ENCODE peak calls at places on chromosomes 16 and 17, in eight cellular contexts. One of them, this sample, is unnamed.
A peak's percentile ranks its signal among the peaks of the same experiment; 100 is the strongest.

GRCh38 chr17:17740627-17741237 is 59.5 kb downstream of the RAI1 start:
- DNase-seq in upper lobe of right lung: no peak
- DNase-seq in SK-N-DZ: no peak
- DNase-seq in skeletal muscle cell: no peak
- DNase-seq in ovary: peak; percentile 67
- DNase-seq in RPMI7951: no peak
- DNase-seq in SIG-M5: no peak
- DNase-seq in activated T-cell treated with anti-CD3 and anti-CD28 coated beads, Interleukin-2, amount 50 U/mL, for 72 hours: peak; percentile 47
- DNase-seq in this sample: no peak

GRCh38 chr16:49466881-49467280 is 93.3 kb downstream of the C16orf78 start:
- DNase-seq in SK-N-DZ: no peak
- DNase-seq in upper lobe of right lung: no peak
- DNase-seq in RPMI7951: no peak
- DNase-seq in SIG-M5: no peak
- DNase-seq in activated T-cell treated with anti-CD3 and anti-CD28 coated beads, Interleukin-2, amount 50 U/mL, for 72 hours: no peak
- DNase-seq in ovary: no peak
- DNase-seq in skeletal muscle cell: no peak
- DNase-seq in this sample: no peak

GRCh38 chr17:59093702-59094231 is 12.9 kb downstream of the TRIM37 start:
- DNase-seq in skeletal muscle cell: peak; percentile 86
- DNase-seq in activated T-cell treated with anti-CD3 and anti-CD28 coated beads, Interleukin-2, amount 50 U/mL, for 72 hours: no peak
- DNase-seq in SIG-M5: no peak
- DNase-seq in RPMI7951: peak; percentile 87
- DNase-seq in SK-N-DZ: no peak
- DNase-seq in ovary: no peak
- DNase-seq in upper lobe of right lung: no peak
- DNase-seq in this sample: no peak

GRCh38 chr16:4261557-4262172 is 11.2 kb downstream of the TFAP4 start:
- DNase-seq in activated T-cell treated with anti-CD3 and anti-CD28 coated beads, Interleukin-2, amount 50 U/mL, for 72 hours: peak; percentile 65
- DNase-seq in RPMI7951: no peak
- DNase-seq in skeletal muscle cell: no peak
- DNase-seq in ovary: peak; percentile 70
- DNase-seq in upper lobe of right lung: no peak
- DNase-seq in SIG-M5: no peak
- DNase-seq in SK-N-DZ: peak; percentile 65
- DNase-seq in this sample: peak; percentile 95

GRCh38 chr16:85417156-85417860 is 195.8 kb upstream of the GSE1 start:
- DNase-seq in activated T-cell treated with anti-CD3 and anti-CD28 coated beads, Interleukin-2, amount 50 U/mL, for 72 hours: no peak
- DNase-seq in RPMI7951: no peak
- DNase-seq in ovary: peak; percentile 17
- DNase-seq in skeletal muscle cell: no peak
- DNase-seq in SIG-M5: no peak
- DNase-seq in upper lobe of right lung: peak; percentile 44
- DNase-seq in SK-N-DZ: no peak
- DNase-seq in this sample: no peak

GRCh38 chr17:14448816-14449215 is 147.9 kb downstream of the HS3ST3B1 start:
- DNase-seq in skeletal muscle cell: no peak
- DNase-seq in SK-N-DZ: no peak
- DNase-seq in activated T-cell treated with anti-CD3 and anti-CD28 coated beads, Interleukin-2, amount 50 U/mL, for 72 hours: no peak
- DNase-seq in RPMI7951: no peak
- DNase-seq in ovary: no peak
- DNase-seq in upper lobe of right lung: no peak
- DNase-seq in SIG-M5: no peak
- DNase-seq in this sample: no peak

GRCh38 chr17:30326816-30327215 is 7.0 kb downstream of the TMIGD1 start:
- DNase-seq in activated T-cell treated with anti-CD3 and anti-CD28 coated beads, Interleukin-2, amount 50 U/mL, for 72 hours: no peak
- DNase-seq in SIG-M5: no peak
- DNase-seq in upper lobe of right lung: no peak
- DNase-seq in SK-N-DZ: no peak
- DNase-seq in RPMI7951: no peak
- DNase-seq in skeletal muscle cell: no peak
- DNase-seq in ovary: no peak
- DNase-seq in this sample: no peak

GRCh38 chr17:7831233-7831632 is 2.8 kb upstream of the KDM6B start:
- DNase-seq in SIG-M5: no peak
- DNase-seq in SK-N-DZ: no peak
- DNase-seq in ovary: no peak
- DNase-seq in upper lobe of right lung: no peak
- DNase-seq in skeletal muscle cell: no peak
- DNase-seq in activated T-cell treated with anti-CD3 and anti-CD28 coated beads, Interleukin-2, amount 50 U/mL, for 72 hours: no peak
- DNase-seq in RPMI7951: no peak
- DNase-seq in this sample: no peak

GRCh38 chr16:28082624-28083023 is 19.1 kb upstream of the GSG1L start:
- DNase-seq in ovary: no peak
- DNase-seq in SK-N-DZ: no peak
- DNase-seq in SIG-M5: no peak
- DNase-seq in activated T-cell treated with anti-CD3 and anti-CD28 coated beads, Interleukin-2, amount 50 U/mL, for 72 hours: no peak
- DNase-seq in RPMI7951: no peak
- DNase-seq in skeletal muscle cell: no peak
- DNase-seq in upper lobe of right lung: no peak
- DNase-seq in this sample: no peak

GRCh38 chr16:14321542-14321941 is 250.4 kb downstream of the MRTFB start:
- DNase-seq in skeletal muscle cell: no peak
- DNase-seq in RPMI7951: no peak
- DNase-seq in SIG-M5: no peak
- DNase-seq in upper lobe of right lung: no peak
- DNase-seq in SK-N-DZ: no peak
- DNase-seq in activated T-cell treated with anti-CD3 and anti-CD28 coated beads, Interleukin-2, amount 50 U/mL, for 72 hours: no peak
- DNase-seq in ovary: peak; percentile 74
- DNase-seq in this sample: no peak

GRCh38 chr16:27951752-27952151 is 111.8 kb downstream of the GSG1L start:
- DNase-seq in activated T-cell treated with anti-CD3 and anti-CD28 coated beads, Interleukin-2, amount 50 U/mL, for 72 hours: no peak
- DNase-seq in RPMI7951: peak; percentile 28
- DNase-seq in ovary: no peak
- DNase-seq in skeletal muscle cell: no peak
- DNase-seq in SIG-M5: no peak
- DNase-seq in upper lobe of right lung: no peak
- DNase-seq in SK-N-DZ: no peak
- DNase-seq in this sample: no peak

GRCh38 chr17:48577946-48578615 is at the start of gene HOXB4:
- DNase-seq in activated T-cell treated with anti-CD3 and anti-CD28 coated beads, Interleukin-2, amount 50 U/mL, for 72 hours: peak; percentile 77
- DNase-seq in upper lobe of right lung: no peak
- DNase-seq in RPMI7951: peak; percentile 61
- DNase-seq in SIG-M5: no peak
- DNase-seq in SK-N-DZ: no peak
- DNase-seq in ovary: no peak
- DNase-seq in skeletal muscle cell: no peak
- DNase-seq in this sample: no peak

GRCh38 chr16:69706975-69707340 is 19.4 kb downstream of the NQO1 start:
- DNase-seq in RPMI7951: no peak
- DNase-seq in SIG-M5: no peak
- DNase-seq in upper lobe of right lung: no peak
- DNase-seq in SK-N-DZ: no peak
- DNase-seq in activated T-cell treated with anti-CD3 and anti-CD28 coated beads, Interleukin-2, amount 50 U/mL, for 72 hours: no peak
- DNase-seq in ovary: no peak
- DNase-seq in skeletal muscle cell: no peak
- DNase-seq in this sample: peak; percentile 13

GRCh38 chr17:61250335-61250890 is 149.2 kb upstream of the TBX2 start:
- DNase-seq in skeletal muscle cell: peak; percentile 36
- DNase-seq in upper lobe of right lung: no peak
- DNase-seq in RPMI7951: peak; percentile 84
- DNase-seq in SK-N-DZ: peak; percentile 77
- DNase-seq in SIG-M5: no peak
- DNase-seq in activated T-cell treated with anti-CD3 and anti-CD28 coated beads, Interleukin-2, amount 50 U/mL, for 72 hours: no peak
- DNase-seq in ovary: no peak
- DNase-seq in this sample: no peak

GRCh38 chr16:52912565-52913173 is 140.0 kb downstream of the CHD9NB start:
- DNase-seq in RPMI7951: peak; percentile 55
- DNase-seq in SK-N-DZ: peak; percentile 82
- DNase-seq in skeletal muscle cell: peak; percentile 2
- DNase-seq in upper lobe of right lung: peak; percentile 66
- DNase-seq in SIG-M5: no peak
- DNase-seq in ovary: peak; percentile 41
- DNase-seq in activated T-cell treated with anti-CD3 and anti-CD28 coated beads, Interleukin-2, amount 50 U/mL, for 72 hours: peak; percentile 38
- DNase-seq in this sample: peak; percentile 33

GRCh38 chr16:69890114-69890890 is 60.8 kb upstream of the CLEC18A start:
- DNase-seq in RPMI7951: peak; percentile 62
- DNase-seq in ovary: peak; percentile 30
- DNase-seq in upper lobe of right lung: no peak
- DNase-seq in activated T-cell treated with anti-CD3 and anti-CD28 coated beads, Interleukin-2, amount 50 U/mL, for 72 hours: no peak
- DNase-seq in SIG-M5: no peak
- DNase-seq in SK-N-DZ: peak; percentile 96
- DNase-seq in skeletal muscle cell: peak; percentile 41
- DNase-seq in this sample: no peak

GRCh38 chr17:61411114-61411943 is 11.7 kb downstream of the TBX2 start:
- DNase-seq in SK-N-DZ: peak; percentile 97
- DNase-seq in ovary: peak; percentile 74
- DNase-seq in RPMI7951: peak; percentile 88
- DNase-seq in SIG-M5: no peak
- DNase-seq in activated T-cell treated with anti-CD3 and anti-CD28 coated beads, Interleukin-2, amount 50 U/mL, for 72 hours: no peak
- DNase-seq in skeletal muscle cell: no peak
- DNase-seq in upper lobe of right lung: peak; percentile 85
- DNase-seq in this sample: peak; percentile 82

GRCh38 chr17:21475555-21475954 is 99.4 kb downstream of the KCNJ12 start:
- DNase-seq in SIG-M5: no peak
- DNase-seq in upper lobe of right lung: no peak
- DNase-seq in RPMI7951: no peak
- DNase-seq in activated T-cell treated with anti-CD3 and anti-CD28 coated beads, Interleukin-2, amount 50 U/mL, for 72 hours: no peak
- DNase-seq in ovary: no peak
- DNase-seq in skeletal muscle cell: no peak
- DNase-seq in SK-N-DZ: no peak
- DNase-seq in this sample: peak; percentile 42

GRCh38 chr16:83713597-83713996 is 94.2 kb upstream of the HSBP1 start:
- DNase-seq in SK-N-DZ: peak; percentile 8
- DNase-seq in ovary: no peak
- DNase-seq in upper lobe of right lung: no peak
- DNase-seq in RPMI7951: peak; percentile 57
- DNase-seq in skeletal muscle cell: no peak
- DNase-seq in activated T-cell treated with anti-CD3 and anti-CD28 coated beads, Interleukin-2, amount 50 U/mL, for 72 hours: no peak
- DNase-seq in SIG-M5: no peak
- DNase-seq in this sample: no peak

GRCh38 chr17:78979780-78980623 is at the start of gene LGALS3BP:
- DNase-seq in activated T-cell treated with anti-CD3 and anti-CD28 coated beads, Interleukin-2, amount 50 U/mL, for 72 hours: peak; percentile 30
- DNase-seq in SK-N-DZ: peak; percentile 81
- DNase-seq in RPMI7951: peak; percentile 92
- DNase-seq in SIG-M5: no peak
- DNase-seq in upper lobe of right lung: peak; percentile 87
- DNase-seq in ovary: peak; percentile 89
- DNase-seq in skeletal muscle cell: peak; percentile 46
- DNase-seq in this sample: peak; percentile 70

GRCh38 chr16:67017810-67018488 is 11.0 kb upstream of the CBFB start:
- DNase-seq in SIG-M5: no peak
- DNase-seq in activated T-cell treated with anti-CD3 and anti-CD28 coated beads, Interleukin-2, amount 50 U/mL, for 72 hours: peak; percentile 93
- DNase-seq in ovary: peak; percentile 49
- DNase-seq in RPMI7951: peak; percentile 93
- DNase-seq in upper lobe of right lung: peak; percentile 82
- DNase-seq in SK-N-DZ: peak; percentile 98
- DNase-seq in skeletal muscle cell: peak; percentile 79
- DNase-seq in this sample: peak; percentile 78

GRCh38 chr16:17526956-17527355 is 56.2 kb upstream of the XYLT1 start:
- DNase-seq in RPMI7951: no peak
- DNase-seq in SIG-M5: no peak
- DNase-seq in activated T-cell treated with anti-CD3 and anti-CD28 coated beads, Interleukin-2, amount 50 U/mL, for 72 hours: no peak
- DNase-seq in SK-N-DZ: no peak
- DNase-seq in skeletal muscle cell: no peak
- DNase-seq in upper lobe of right lung: no peak
- DNase-seq in ovary: no peak
- DNase-seq in this sample: no peak

GRCh38 chr17:62787358-62787757 is 20.8 kb downstream of the MARCHF10 start:
- DNase-seq in upper lobe of right lung: no peak
- DNase-seq in SIG-M5: no peak
- DNase-seq in ovary: no peak
- DNase-seq in RPMI7951: no peak
- DNase-seq in skeletal muscle cell: no peak
- DNase-seq in activated T-cell treated with anti-CD3 and anti-CD28 coated beads, Interleukin-2, amount 50 U/mL, for 72 hours: no peak
- DNase-seq in SK-N-DZ: no peak
- DNase-seq in this sample: no peak

GRCh38 chr17:48646183-48647102 is 20.3 kb upstream of the HOXB9 start:
- DNase-seq in SK-N-DZ: no peak
- DNase-seq in upper lobe of right lung: no peak
- DNase-seq in skeletal muscle cell: no peak
- DNase-seq in ovary: no peak
- DNase-seq in SIG-M5: no peak
- DNase-seq in activated T-cell treated with anti-CD3 and anti-CD28 coated beads, Interleukin-2, amount 50 U/mL, for 72 hours: peak; percentile 33
- DNase-seq in RPMI7951: no peak
- DNase-seq in this sample: peak; percentile 75

GRCh38 chr16:1900452-1900774 is 17.8 kb downstream of the HS3ST6 start:
- DNase-seq in SIG-M5: no peak
- DNase-seq in upper lobe of right lung: no peak
- DNase-seq in activated T-cell treated with anti-CD3 and anti-CD28 coated beads, Interleukin-2, amount 50 U/mL, for 72 hours: no peak
- DNase-seq in RPMI7951: no peak
- DNase-seq in SK-N-DZ: no peak
- DNase-seq in ovary: no peak
- DNase-seq in skeletal muscle cell: no peak
- DNase-seq in this sample: no peak

GRCh38 chr17:47895254-47895855 is 681 bp upstream of the SP2 start:
- DNase-seq in upper lobe of right lung: peak; percentile 76
- DNase-seq in skeletal muscle cell: no peak
- DNase-seq in SK-N-DZ: no peak
- DNase-seq in ovary: no peak
- DNase-seq in SIG-M5: no peak
- DNase-seq in RPMI7951: peak; percentile 18
- DNase-seq in activated T-cell treated with anti-CD3 and anti-CD28 coated beads, Interleukin-2, amount 50 U/mL, for 72 hours: peak; percentile 40
- DNase-seq in this sample: no peak

GRCh38 chr16:27676807-27677206 is 126.9 kb downstream of the KATNIP start:
- DNase-seq in activated T-cell treated with anti-CD3 and anti-CD28 coated beads, Interleukin-2, amount 50 U/mL, for 72 hours: no peak
- DNase-seq in skeletal muscle cell: peak; percentile 12
- DNase-seq in SIG-M5: no peak
- DNase-seq in ovary: no peak
- DNase-seq in RPMI7951: peak; percentile 47
- DNase-seq in SK-N-DZ: no peak
- DNase-seq in upper lobe of right lung: no peak
- DNase-seq in this sample: no peak

GRCh38 chr16:1312903-1313302 is 3.5 kb downstream of the UBE2I start:
- DNase-seq in upper lobe of right lung: no peak
- DNase-seq in activated T-cell treated with anti-CD3 and anti-CD28 coated beads, Interleukin-2, amount 50 U/mL, for 72 hours: no peak
- DNase-seq in ovary: no peak
- DNase-seq in SIG-M5: no peak
- DNase-seq in skeletal muscle cell: no peak
- DNase-seq in RPMI7951: no peak
- DNase-seq in SK-N-DZ: no peak
- DNase-seq in this sample: no peak

GRCh38 chr16:69831212-69832123 is 69.3 kb downstream of the WWP2 start:
- DNase-seq in activated T-cell treated with anti-CD3 and anti-CD28 coated beads, Interleukin-2, amount 50 U/mL, for 72 hours: no peak
- DNase-seq in upper lobe of right lung: no peak
- DNase-seq in ovary: no peak
- DNase-seq in SIG-M5: no peak
- DNase-seq in SK-N-DZ: no peak
- DNase-seq in skeletal muscle cell: no peak
- DNase-seq in RPMI7951: no peak
- DNase-seq in this sample: no peak

This sample was measured in H1.